ENCODE peak calls at places on chromosomes 6 and 20, in eight cellular contexts. One of them, this sample, is unnamed.

GRCh38 chr20:44491635-44492395 is 16.1 kb downstream of the TTPAL start:
- DNase-seq in neuronal stem cell: no peak
- DNase-seq in left ventricle myocardium superior: peak; percentile 41
- DNase-seq in hepatic stellate cell: peak; percentile 79
- DNase-seq in NCI-H510A treated with DMSO at 0.1 percent for 48 hours: no peak
- DNase-seq in kidney tubule cell: no peak
- DNase-seq in HT-29: no peak
- DNase-seq in ELF-1: no peak
- DNase-seq in this sample: no peak

GRCh38 chr20:49344975-49345374 is 67.1 kb upstream of the ZNFX1 start:
- DNase-seq in neuronal stem cell: no peak
- DNase-seq in left ventricle myocardium superior: peak; percentile 63
- DNase-seq in hepatic stellate cell: peak; percentile 96
- DNase-seq in NCI-H510A treated with DMSO at 0.1 percent for 48 hours: no peak
- DNase-seq in kidney tubule cell: peak; percentile 90
- DNase-seq in HT-29: no peak
- DNase-seq in ELF-1: no peak
- DNase-seq in this sample: no peak

GRCh38 chr6:105400501-105400900 is 2.4 kb downstream of the PREP start:
- DNase-seq in neuronal stem cell: no peak
- DNase-seq in left ventricle myocardium superior: no peak
- DNase-seq in hepatic stellate cell: no peak
- DNase-seq in NCI-H510A treated with DMSO at 0.1 percent for 48 hours: no peak
- DNase-seq in kidney tubule cell: no peak
- DNase-seq in HT-29: no peak
- DNase-seq in ELF-1: no peak
- DNase-seq in this sample: no peak

GRCh38 chr6:158460602-158461092 is 99.2 kb upstream of the TMEM181 start:
- DNase-seq in neuronal stem cell: no peak
- DNase-seq in left ventricle myocardium superior: no peak
- DNase-seq in hepatic stellate cell: no peak
- DNase-seq in NCI-H510A treated with DMSO at 0.1 percent for 48 hours: no peak
- DNase-seq in kidney tubule cell: no peak
- DNase-seq in HT-29: no peak
- DNase-seq in ELF-1: no peak
- DNase-seq in this sample: no peak

GRCh38 chr6:45965787-45966186 is 49.9 kb downstream of the CLIC5 start:
- DNase-seq in neuronal stem cell: no peak
- DNase-seq in left ventricle myocardium superior: no peak
- DNase-seq in hepatic stellate cell: peak; percentile 43
- DNase-seq in NCI-H510A treated with DMSO at 0.1 percent for 48 hours: no peak
- DNase-seq in kidney tubule cell: peak; percentile 86
- DNase-seq in HT-29: peak; percentile 29
- DNase-seq in ELF-1: no peak
- DNase-seq in this sample: peak; percentile 12

GRCh38 chr6:44298055-44298803 is 14.9 kb downstream of the AARS2 start:
- DNase-seq in neuronal stem cell: no peak
- DNase-seq in left ventricle myocardium superior: no peak
- DNase-seq in hepatic stellate cell: no peak
- DNase-seq in NCI-H510A treated with DMSO at 0.1 percent for 48 hours: no peak
- DNase-seq in kidney tubule cell: no peak
- DNase-seq in HT-29: no peak
- DNase-seq in ELF-1: no peak
- DNase-seq in this sample: no peak

GRCh38 chr20:40807094-40807623 is 118.1 kb upstream of the MAFB start:
- DNase-seq in neuronal stem cell: no peak
- DNase-seq in left ventricle myocardium superior: no peak
- DNase-seq in hepatic stellate cell: no peak
- DNase-seq in NCI-H510A treated with DMSO at 0.1 percent for 48 hours: no peak
- DNase-seq in kidney tubule cell: no peak
- DNase-seq in HT-29: no peak
- DNase-seq in ELF-1: no peak
- DNase-seq in this sample: no peak

GRCh38 chr6:121885399-121886152 is 450.1 kb downstream of the GJA1 start:
- DNase-seq in neuronal stem cell: no peak
- DNase-seq in left ventricle myocardium superior: no peak
- DNase-seq in hepatic stellate cell: no peak
- DNase-seq in NCI-H510A treated with DMSO at 0.1 percent for 48 hours: peak; percentile 28
- DNase-seq in kidney tubule cell: no peak
- DNase-seq in HT-29: no peak
- DNase-seq in ELF-1: no peak
- DNase-seq in this sample: no peak

GRCh38 chr6:32393660-32394420 is 13.1 kb downstream of the BTNL2 start:
- DNase-seq in neuronal stem cell: no peak
- DNase-seq in left ventricle myocardium superior: no peak
- DNase-seq in hepatic stellate cell: no peak
- DNase-seq in NCI-H510A treated with DMSO at 0.1 percent for 48 hours: no peak
- DNase-seq in kidney tubule cell: peak; percentile 73
- DNase-seq in HT-29: no peak
- DNase-seq in ELF-1: no peak
- DNase-seq in this sample: no peak

GRCh38 chr20:52410182-52410647 is 218.6 kb upstream of the ZFP64 start:
- DNase-seq in neuronal stem cell: no peak
- DNase-seq in left ventricle myocardium superior: no peak
- DNase-seq in hepatic stellate cell: no peak
- DNase-seq in NCI-H510A treated with DMSO at 0.1 percent for 48 hours: no peak
- DNase-seq in kidney tubule cell: peak; percentile 13
- DNase-seq in HT-29: peak; percentile 20
- DNase-seq in ELF-1: no peak
- DNase-seq in this sample: no peak

GRCh38 chr6:170251776-170252571 is 38.9 kb downstream of the DLL1 start:
- DNase-seq in neuronal stem cell: no peak
- DNase-seq in left ventricle myocardium superior: peak; percentile 21
- DNase-seq in hepatic stellate cell: no peak
- DNase-seq in NCI-H510A treated with DMSO at 0.1 percent for 48 hours: no peak
- DNase-seq in kidney tubule cell: no peak
- DNase-seq in HT-29: no peak
- DNase-seq in ELF-1: no peak
- DNase-seq in this sample: no peak

GRCh38 chr6:11974089-11974488 is 38.0 kb upstream of the HIVEP1 start:
- DNase-seq in neuronal stem cell: no peak
- DNase-seq in left ventricle myocardium superior: no peak
- DNase-seq in hepatic stellate cell: peak; percentile 32
- DNase-seq in NCI-H510A treated with DMSO at 0.1 percent for 48 hours: no peak
- DNase-seq in kidney tubule cell: no peak
- DNase-seq in HT-29: no peak
- DNase-seq in ELF-1: no peak
- DNase-seq in this sample: no peak

GRCh38 chr6:23775127-23775526 is 350.9 kb upstream of the NRSN1 start:
- DNase-seq in neuronal stem cell: no peak
- DNase-seq in left ventricle myocardium superior: no peak
- DNase-seq in hepatic stellate cell: no peak
- DNase-seq in NCI-H510A treated with DMSO at 0.1 percent for 48 hours: no peak
- DNase-seq in kidney tubule cell: no peak
- DNase-seq in HT-29: no peak
- DNase-seq in ELF-1: no peak
- DNase-seq in this sample: no peak

GRCh38 chr6:71404145-71404966 is 115.7 kb downstream of the OGFRL1 start:
- DNase-seq in neuronal stem cell: no peak
- DNase-seq in left ventricle myocardium superior: no peak
- DNase-seq in hepatic stellate cell: no peak
- DNase-seq in NCI-H510A treated with DMSO at 0.1 percent for 48 hours: no peak
- DNase-seq in kidney tubule cell: peak; percentile 98
- DNase-seq in HT-29: peak; percentile 74
- DNase-seq in ELF-1: peak; percentile 11
- DNase-seq in this sample: peak; percentile 57

GRCh38 chr20:637559-637958 is 15.4 kb downstream of the SRXN1 start:
- DNase-seq in neuronal stem cell: no peak
- DNase-seq in left ventricle myocardium superior: no peak
- DNase-seq in hepatic stellate cell: no peak
- DNase-seq in NCI-H510A treated with DMSO at 0.1 percent for 48 hours: no peak
- DNase-seq in kidney tubule cell: no peak
- DNase-seq in HT-29: no peak
- DNase-seq in ELF-1: no peak
- DNase-seq in this sample: no peak

GRCh38 chr6:25053875-25054371 is 118.2 kb upstream of the RIPOR2 start:
- DNase-seq in neuronal stem cell: no peak
- DNase-seq in left ventricle myocardium superior: no peak
- DNase-seq in hepatic stellate cell: peak; percentile 77
- DNase-seq in NCI-H510A treated with DMSO at 0.1 percent for 48 hours: no peak
- DNase-seq in kidney tubule cell: peak; percentile 17
- DNase-seq in HT-29: no peak
- DNase-seq in ELF-1: no peak
- DNase-seq in this sample: no peak

GRCh38 chr6:110491644-110492317 is 15.4 kb upstream of the SLC22A16 start:
- DNase-seq in neuronal stem cell: no peak
- DNase-seq in left ventricle myocardium superior: no peak
- DNase-seq in hepatic stellate cell: no peak
- DNase-seq in NCI-H510A treated with DMSO at 0.1 percent for 48 hours: no peak
- DNase-seq in kidney tubule cell: peak; percentile 52
- DNase-seq in HT-29: no peak
- DNase-seq in ELF-1: no peak
- DNase-seq in this sample: no peak

GRCh38 chr20:50959543-50960126 is 1.0 kb downstream of the MOCS3 start:
- DNase-seq in neuronal stem cell: no peak
- DNase-seq in left ventricle myocardium superior: no peak
- DNase-seq in hepatic stellate cell: no peak
- DNase-seq in NCI-H510A treated with DMSO at 0.1 percent for 48 hours: no peak
- DNase-seq in kidney tubule cell: no peak
- DNase-seq in HT-29: no peak
- DNase-seq in ELF-1: no peak
- DNase-seq in this sample: no peak

GRCh38 chr6:27608916-27609883 is 136.3 kb upstream of the ZNF184 start:
- DNase-seq in neuronal stem cell: no peak
- DNase-seq in left ventricle myocardium superior: no peak
- DNase-seq in hepatic stellate cell: no peak
- DNase-seq in NCI-H510A treated with DMSO at 0.1 percent for 48 hours: no peak
- DNase-seq in kidney tubule cell: peak; percentile 86
- DNase-seq in HT-29: peak; percentile 76
- DNase-seq in ELF-1: peak; percentile 80
- DNase-seq in this sample: no peak

GRCh38 chr20:32528291-32528891 is 56.7 kb downstream of the NOL4L start:
- DNase-seq in neuronal stem cell: no peak
- DNase-seq in left ventricle myocardium superior: peak; percentile 84
- DNase-seq in hepatic stellate cell: no peak
- DNase-seq in NCI-H510A treated with DMSO at 0.1 percent for 48 hours: peak; percentile 31
- DNase-seq in kidney tubule cell: no peak
- DNase-seq in HT-29: no peak
- DNase-seq in ELF-1: no peak
- DNase-seq in this sample: no peak

GRCh38 chr6:4913705-4914411 is 90.0 kb downstream of the RPP40 start:
- DNase-seq in neuronal stem cell: no peak
- DNase-seq in left ventricle myocardium superior: no peak
- DNase-seq in hepatic stellate cell: no peak
- DNase-seq in NCI-H510A treated with DMSO at 0.1 percent for 48 hours: no peak
- DNase-seq in kidney tubule cell: peak; percentile 37
- DNase-seq in HT-29: peak; percentile 82
- DNase-seq in ELF-1: no peak
- DNase-seq in this sample: no peak

GRCh38 chr6:37519461-37519860 is 19.8 kb upstream of the CCDC167 start:
- DNase-seq in neuronal stem cell: no peak
- DNase-seq in left ventricle myocardium superior: no peak
- DNase-seq in hepatic stellate cell: no peak
- DNase-seq in NCI-H510A treated with DMSO at 0.1 percent for 48 hours: no peak
- DNase-seq in kidney tubule cell: no peak
- DNase-seq in HT-29: no peak
- DNase-seq in ELF-1: no peak
- DNase-seq in this sample: no peak

GRCh38 chr20:4320284-4320683 is 304.9 kb upstream of the RNF24 start:
- DNase-seq in neuronal stem cell: no peak
- DNase-seq in left ventricle myocardium superior: no peak
- DNase-seq in hepatic stellate cell: no peak
- DNase-seq in NCI-H510A treated with DMSO at 0.1 percent for 48 hours: no peak
- DNase-seq in kidney tubule cell: peak; percentile 12
- DNase-seq in HT-29: no peak
- DNase-seq in ELF-1: no peak
- DNase-seq in this sample: no peak

GRCh38 chr6:158554611-158555361 is 5.1 kb upstream of the TMEM181 start:
- DNase-seq in neuronal stem cell: no peak
- DNase-seq in left ventricle myocardium superior: no peak
- DNase-seq in hepatic stellate cell: no peak
- DNase-seq in NCI-H510A treated with DMSO at 0.1 percent for 48 hours: no peak
- DNase-seq in kidney tubule cell: no peak
- DNase-seq in HT-29: no peak
- DNase-seq in ELF-1: no peak
- DNase-seq in this sample: no peak

GRCh38 chr6:3137057-3137777 is 18.7 kb downstream of the BPHL start:
- DNase-seq in neuronal stem cell: no peak
- DNase-seq in left ventricle myocardium superior: no peak
- DNase-seq in hepatic stellate cell: no peak
- DNase-seq in NCI-H510A treated with DMSO at 0.1 percent for 48 hours: no peak
- DNase-seq in kidney tubule cell: peak; percentile 64
- DNase-seq in HT-29: no peak
- DNase-seq in ELF-1: no peak
- DNase-seq in this sample: no peak

GRCh38 chr20:36462440-36463211 is 78.7 kb upstream of the MYL9 start:
- DNase-seq in neuronal stem cell: no peak
- DNase-seq in left ventricle myocardium superior: peak; percentile 84
- DNase-seq in hepatic stellate cell: peak; percentile 48
- DNase-seq in NCI-H510A treated with DMSO at 0.1 percent for 48 hours: no peak
- DNase-seq in kidney tubule cell: peak; percentile 83
- DNase-seq in HT-29: no peak
- DNase-seq in ELF-1: no peak
- DNase-seq in this sample: no peak

GRCh38 chr6:163949367-163949766 is 534.8 kb downstream of the QKI start:
- DNase-seq in neuronal stem cell: no peak
- DNase-seq in left ventricle myocardium superior: no peak
- DNase-seq in hepatic stellate cell: no peak
- DNase-seq in NCI-H510A treated with DMSO at 0.1 percent for 48 hours: no peak
- DNase-seq in kidney tubule cell: no peak
- DNase-seq in HT-29: no peak
- DNase-seq in ELF-1: no peak
- DNase-seq in this sample: no peak

GRCh38 chr6:52325695-52326471 is 36.1 kb upstream of the PAQR8 start:
- DNase-seq in neuronal stem cell: peak; percentile 45
- DNase-seq in left ventricle myocardium superior: no peak
- DNase-seq in hepatic stellate cell: no peak
- DNase-seq in NCI-H510A treated with DMSO at 0.1 percent for 48 hours: no peak
- DNase-seq in kidney tubule cell: no peak
- DNase-seq in HT-29: no peak
- DNase-seq in ELF-1: peak; percentile 98
- DNase-seq in this sample: peak; percentile 90

GRCh38 chr20:9323622-9324021 is 190.8 kb upstream of the LAMP5 start:
- DNase-seq in neuronal stem cell: no peak
- DNase-seq in left ventricle myocardium superior: peak; percentile 22
- DNase-seq in hepatic stellate cell: peak; percentile 10
- DNase-seq in NCI-H510A treated with DMSO at 0.1 percent for 48 hours: no peak
- DNase-seq in kidney tubule cell: no peak
- DNase-seq in HT-29: peak; percentile 34
- DNase-seq in ELF-1: peak; percentile 36
- DNase-seq in this sample: peak; percentile 20

GRCh38 chr20:37231970-37232620 is 29.5 kb downstream of the GHRH start:
- DNase-seq in neuronal stem cell: no peak
- DNase-seq in left ventricle myocardium superior: no peak
- DNase-seq in hepatic stellate cell: no peak
- DNase-seq in NCI-H510A treated with DMSO at 0.1 percent for 48 hours: no peak
- DNase-seq in kidney tubule cell: no peak
- DNase-seq in HT-29: no peak
- DNase-seq in ELF-1: no peak
- DNase-seq in this sample: no peak

GRCh38 chr20:40008177-40008576 is 680.9 kb downstream of the MAFB start:
- DNase-seq in neuronal stem cell: no peak
- DNase-seq in left ventricle myocardium superior: no peak
- DNase-seq in hepatic stellate cell: no peak
- DNase-seq in NCI-H510A treated with DMSO at 0.1 percent for 48 hours: no peak
- DNase-seq in kidney tubule cell: peak; percentile 58
- DNase-seq in HT-29: no peak
- DNase-seq in ELF-1: no peak
- DNase-seq in this sample: no peak

GRCh38 chr20:31933698-31934097 is 18.1 kb downstream of the PDRG1 start:
- DNase-seq in neuronal stem cell: no peak
- DNase-seq in left ventricle myocardium superior: no peak
- DNase-seq in hepatic stellate cell: no peak
- DNase-seq in NCI-H510A treated with DMSO at 0.1 percent for 48 hours: no peak
- DNase-seq in kidney tubule cell: no peak
- DNase-seq in HT-29: no peak
- DNase-seq in ELF-1: no peak
- DNase-seq in this sample: no peak

GRCh38 chr20:25397827-25398226 is 7.2 kb upstream of the ABHD12 start:
- DNase-seq in neuronal stem cell: no peak
- DNase-seq in left ventricle myocardium superior: no peak
- DNase-seq in hepatic stellate cell: no peak
- DNase-seq in NCI-H510A treated with DMSO at 0.1 percent for 48 hours: peak; percentile 59
- DNase-seq in kidney tubule cell: peak; percentile 37
- DNase-seq in HT-29: peak; percentile 84
- DNase-seq in ELF-1: peak; percentile 51
- DNase-seq in this sample: no peak

GRCh38 chr6:41706876-41707564 is 28.4 kb downstream of the TFEB start:
- DNase-seq in neuronal stem cell: no peak
- DNase-seq in left ventricle myocardium superior: no peak
- DNase-seq in hepatic stellate cell: no peak
- DNase-seq in NCI-H510A treated with DMSO at 0.1 percent for 48 hours: peak; percentile 36
- DNase-seq in kidney tubule cell: peak; percentile 35
- DNase-seq in HT-29: no peak
- DNase-seq in ELF-1: no peak
- DNase-seq in this sample: no peak